ENCODE peak calls at places on chromosomes 7 and 10, in eight cellular contexts. O is hypothalamus; Y is H7; K is kidney glomerular epithelial cell; G is HFF-Myc; J is activated effector memory CD4-positive, alpha-beta T cell treated with Interleukin-2 at 50 U/mL for 16 hours; F is NCI-H446 treated with DMSO at 0.1 percent for 48 hours; R is left ventricle myocardium superior. C is an unnamed sample.

GRCh38 chr10:77442790-77443189 is 194.8 kb downstream of the KCNMA1 start:
- DNase-seq in F (no peak), J (no peak), Y (no peak), O (no peak), R (no peak), K (no peak), G (no peak), C (no peak)

GRCh38 chr10:15725603-15726002 is 5.9 kb upstream of the ITGA8 start:
- DNase-seq in O (no peak), G (peak; percentile 42), R (no peak), F (no peak), Y (peak; percentile 24), J (no peak), K (peak; percentile 22), C (no peak)

GRCh38 chr7:73438547-73439245 is 5.1 kb downstream of the FZD9 start:
- DNase-seq in K (no peak), J (no peak), O (no peak), R (no peak), F (no peak), G (no peak), Y (no peak), C (no peak)

GRCh38 chr7:138935438-138936079 is 45.6 kb downstream of the KIAA1549 start:
- DNase-seq in J (no peak), O (no peak), K (peak; percentile 78), Y (no peak), G (peak; percentile 79), R (no peak), F (peak; percentile 45), C (no peak)

GRCh38 chr10:92627845-92628480 is 35.0 kb downstream of the KIF11 start:
- DNase-seq in O (no peak), K (no peak), R (no peak), G (no peak), F (no peak), J (no peak), Y (peak; percentile 28), C (no peak)

GRCh38 chr10:628386-629045 is 61.0 kb downstream of the DIP2C start:
- DNase-seq in Y (no peak), F (no peak), K (no peak), G (no peak), O (peak; percentile 79), J (no peak), R (peak; percentile 35), C (peak; percentile 56)

GRCh38 chr10:73905256-73906018 is 5.5 kb upstream of the PLAU start:
- DNase-seq in Y (no peak), G (no peak), O (no peak), F (no peak), R (no peak), K (no peak), J (no peak), C (no peak)

GRCh38 chr7:77447616-77448015 is 31.5 kb upstream of the GSAP start:
- DNase-seq in J (no peak), O (no peak), F (no peak), G (no peak), R (no peak), K (no peak), Y (no peak), C (no peak)

GRCh38 chr10:78863121-78863520 is 205.6 kb upstream of the ZMIZ1 start:
- DNase-seq in O (no peak), J (no peak), Y (no peak), R (no peak), K (no peak), F (no peak), G (no peak), C (no peak)

GRCh38 chr10:132904169-132904813 is 38.1 kb downstream of the CFAP46 start:
- DNase-seq in R (peak; percentile 54), K (peak; percentile 33), Y (peak; percentile 92), O (no peak), J (no peak), G (peak; percentile 6), F (no peak), C (peak; percentile 74)

GRCh38 chr10:329361-330099 is 194.3 kb downstream of the ZMYND11 start:
- DNase-seq in K (peak; percentile 82), G (peak; percentile 92), J (peak; percentile 32), O (peak; percentile 82), Y (peak; percentile 51), R (peak; percentile 83), F (peak; percentile 87), C (peak; percentile 84)

GRCh38 chr7:14196555-14196954 is 207.1 kb upstream of the ETV1 start:
- DNase-seq in G (no peak), R (no peak), Y (no peak), J (no peak), F (peak; percentile 6), K (peak; percentile 8), O (no peak), C (no peak)

GRCh38 chr7:51062222-51062987 is 254.2 kb downstream of the COBL start:
- DNase-seq in G (no peak), J (no peak), K (no peak), R (no peak), F (no peak), O (peak; percentile 36), Y (no peak), C (no peak)

GRCh38 chr7:157699357-157700013 is 362.7 kb downstream of the DNAJB6 start:
- DNase-seq in Y (no peak), K (no peak), F (no peak), G (no peak), R (no peak), O (no peak), J (no peak), C (no peak)

GRCh38 chr7:18400281-18400680 is 95.3 kb upstream of the HDAC9 start:
- DNase-seq in K (no peak), J (no peak), R (no peak), F (no peak), G (no peak), Y (no peak), O (no peak), C (no peak)

GRCh38 chr7:137081694-137082093 is 213.2 kb downstream of the CHRM2 start:
- DNase-seq in O (no peak), J (no peak), K (no peak), F (no peak), Y (no peak), R (peak; percentile 80), G (peak; percentile 84), C (peak; percentile 81)

GRCh38 chr10:31020128-31020527 is 11.5 kb downstream of the ZNF438 start:
- DNase-seq in J (no peak), O (peak; percentile 4), K (no peak), G (no peak), Y (no peak), F (no peak), R (peak; percentile 26), C (no peak)

C was measured in Right ventricle myocardium inferior.